ENCODE peak calls at places on chromosomes 11 and 22, in nine cellular contexts. R, T, G, A, M, V, I, B and E are unnamed samples.

GRCh38 chr11:93330446-93330984 is at the start of gene DEUP1:
- DNase-seq in R (peak), T (no peak), G (peak), A (no peak), M (peak), V (no peak), I (peak), B (peak), E (peak)

GRCh38 chr11:31236052-31236652 is 133.4 kb downstream of the DCDC1 start:
- DNase-seq in R (no peak), T (no peak), G (no peak), A (peak), M (no peak), V (no peak), I (no peak), B (no peak), E (no peak)

GRCh38 chr11:9461068-9461759 is 402 bp downstream of the ZNF143 start:
- DNase-seq in R (peak), T (peak), G (peak), A (peak), M (peak), V (peak), I (peak), B (peak), E (peak)

GRCh38 chr11:11416917-11417316 is 63.9 kb upstream of the CSNK2A3 start:
- DNase-seq in R (no peak), T (peak), G (no peak), A (peak), M (no peak), V (no peak), I (no peak), B (no peak), E (no peak)

GRCh38 chr22:41902016-41902415 is 12.9 kb downstream of the SHISA8 start:
- DNase-seq in R (no peak), T (no peak), G (no peak), A (no peak), M (no peak), V (no peak), I (no peak), B (peak), E (no peak)

GRCh38 chr11:37770145-37770544 is 1172.1 kb upstream of the RAG2 start:
- DNase-seq in R (no peak), T (peak), G (no peak), A (peak), M (no peak), V (no peak), I (no peak), B (no peak), E (no peak)

GRCh38 chr11:8250446-8250845 is 13.2 kb downstream of the LMO1 start:
- DNase-seq in R (no peak), T (no peak), G (peak), A (no peak), M (peak), V (no peak), I (no peak), B (peak), E (no peak)

GRCh38 chr11:117687776-117688175 is 109.2 kb downstream of the DSCAML1 start:
- DNase-seq in R (no peak), T (no peak), G (no peak), A (no peak), M (no peak), V (no peak), I (no peak), B (no peak), E (no peak)

GRCh38 chr11:66069715-66070603 is at the start of gene PACS1:
- DNase-seq in R (peak), T (peak), G (peak), A (peak), M (peak), V (peak), I (peak), B (peak), E (peak)

GRCh38 chr11:96332236-96332761 is 10.7 kb downstream of the MAML2 start:
- DNase-seq in R (no peak), T (no peak), G (no peak), A (no peak), M (no peak), V (no peak), I (no peak), B (no peak), E (no peak)

GRCh38 chr11:96331556-96332168 is 11.3 kb downstream of the MAML2 start:
- DNase-seq in R (no peak), T (no peak), G (peak), A (no peak), M (no peak), V (no peak), I (no peak), B (no peak), E (peak)

GRCh38 chr11:96335389-96335788 is 7.6 kb downstream of the MAML2 start:
- DNase-seq in R (no peak), T (peak), G (no peak), A (no peak), M (no peak), V (no peak), I (no peak), B (no peak), E (no peak)

GRCh38 chr11:96334219-96334618 is 8.8 kb downstream of the MAML2 start:
- DNase-seq in R (no peak), T (no peak), G (no peak), A (no peak), M (no peak), V (no peak), I (no peak), B (no peak), E (no peak)

DNA sequence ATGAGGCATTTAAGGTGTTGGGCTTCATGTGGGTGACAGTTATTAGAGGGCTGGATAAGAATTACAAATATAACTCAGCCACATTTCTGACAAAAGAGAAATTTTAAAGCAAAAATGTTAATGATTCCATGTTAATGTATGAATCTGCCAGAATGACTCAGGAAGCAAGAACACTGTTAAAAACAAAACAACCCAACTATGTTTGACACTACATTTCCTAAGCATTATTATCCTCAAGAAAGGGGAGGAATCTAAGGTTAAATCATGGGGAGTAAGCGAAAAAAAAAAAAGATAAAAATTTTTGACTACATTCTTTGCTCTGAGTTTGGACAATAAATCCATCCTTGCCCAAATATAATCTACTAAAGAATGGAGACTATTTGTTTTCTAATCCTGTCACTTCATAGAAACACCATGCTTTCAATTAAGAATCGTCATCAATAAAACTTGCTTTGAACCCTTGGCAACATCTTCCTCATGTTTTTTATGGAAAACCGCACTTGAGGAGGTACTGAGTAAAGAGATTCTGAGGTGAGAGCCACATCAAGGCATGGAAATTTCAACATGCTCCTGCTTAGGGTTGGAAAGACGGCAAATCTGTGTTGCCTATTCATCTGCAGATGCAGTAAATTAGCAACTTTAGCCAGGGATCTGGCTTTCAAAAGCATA is 9.8 kb downstream of the MAML2 start:
- DNase-seq in R (no peak), T (no peak), G (no peak), A (no peak), M (no peak), V (no peak), I (no peak), B (no peak), E (no peak)
- H3K4me3 ChIP-seq in R (no peak), T (no peak), G (no peak), A (no peak), M (no peak), V (no peak), I (no peak), B (no peak), E (no peak)

DNA sequence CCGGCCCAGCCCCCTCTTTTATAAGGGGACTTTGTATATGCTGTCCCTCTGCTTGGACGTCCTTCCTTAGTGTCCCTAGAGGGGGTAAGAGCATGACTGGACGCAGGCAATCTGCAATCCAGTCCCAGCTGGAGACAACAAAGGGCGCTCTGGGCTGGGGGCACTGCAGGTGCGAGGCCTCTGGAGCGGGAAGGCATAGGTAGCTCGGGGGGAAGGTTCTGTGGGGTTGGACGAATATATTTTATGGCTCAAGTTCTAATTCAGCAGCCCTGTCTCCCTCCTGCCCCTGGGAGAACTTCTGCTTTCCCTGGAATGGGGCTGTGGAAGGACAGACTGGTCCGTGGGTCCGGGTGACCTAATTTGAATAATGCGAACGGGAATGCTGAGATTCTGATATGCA is 40.0 kb downstream of the KCNJ4 start:
- DNase-seq in R (no peak), T (no peak), G (peak), A (no peak), M (peak), V (peak), I (peak), B (peak), E (no peak)
- TF ChIP-seq CTCF in R (no peak), T (no peak), G (no peak), A (no peak), M (no peak), V (no peak), I (no peak), B (no peak), E (no peak)

DNA sequence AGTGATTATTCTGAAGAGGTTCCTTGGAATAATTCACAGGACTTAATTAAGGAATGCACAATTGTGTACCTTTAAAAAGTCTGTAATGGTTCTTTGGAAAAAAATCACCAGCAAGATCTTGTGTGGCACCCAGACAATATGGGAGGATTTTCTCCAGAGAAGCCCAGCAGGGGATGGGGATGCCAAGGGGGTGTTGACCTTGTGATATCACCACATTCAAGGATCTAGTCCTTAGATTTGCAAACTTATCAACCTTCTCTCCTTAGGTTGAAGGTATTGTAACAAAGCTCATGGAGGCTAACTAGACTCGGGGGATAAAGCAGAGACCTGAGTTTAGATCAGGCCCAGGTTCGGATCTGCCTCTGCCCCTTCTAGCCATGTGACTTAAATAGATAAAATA is 113.2 kb downstream of the SPON1 start:
- DNase-seq in R (no peak), T (no peak), G (no peak), A (no peak), M (no peak), V (no peak), I (no peak), B (no peak), E (no peak)
- H3K4me3 ChIP-seq in R (no peak), T (no peak), G (no peak), A (no peak), M (no peak), V (no peak), I (no peak), B (no peak), E (no peak)

DNA sequence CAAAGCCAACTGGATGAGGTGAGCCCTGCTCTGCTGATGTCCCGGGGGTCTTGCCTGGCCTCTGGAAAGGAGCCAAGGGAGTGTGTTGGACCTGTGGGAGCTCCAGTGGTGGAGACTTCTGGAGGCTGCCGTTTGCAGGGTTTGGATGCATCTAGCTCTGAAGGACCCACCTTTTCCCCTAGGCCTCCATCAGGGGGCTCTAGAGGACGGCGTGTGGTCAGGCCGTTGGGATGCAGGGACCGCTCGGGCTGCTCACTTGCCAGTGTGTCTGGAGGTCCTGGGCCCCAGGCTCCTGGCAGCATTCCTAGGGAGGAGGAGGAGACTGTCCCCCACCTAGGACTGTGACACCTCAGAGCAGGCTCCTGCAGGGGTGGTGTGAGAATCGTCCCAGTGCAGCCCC is 58.3 kb downstream of the PRDM11 start:
- DNase-seq in R (no peak), T (no peak), G (no peak), A (peak), M (no peak), V (no peak), I (peak), B (no peak), E (no peak)
- TF ChIP-seq CTCF in R (no peak), T (no peak), G (no peak), A (peak), M (no peak), V (no peak), I (no peak), B (no peak), E (no peak)

GRCh38 chr11:47187723-47188122 is 1.5 kb upstream of the PACSIN3 start:
- DNase-seq in R (no peak), T (no peak), G (no peak), A (no peak), M (no peak), V (no peak), I (no peak), B (no peak), E (no peak)
- H3K4me3 ChIP-seq in R (no peak), T (peak), G (peak), A (peak), M (peak), V (peak), I (peak), B (peak), E (no peak)

GRCh38 chr11:102305352-102306047 is 11.8 kb upstream of the BIRC3 start:
- DNase-seq in R (no peak), T (no peak), G (no peak), A (no peak), M (no peak), V (no peak), I (no peak), B (no peak), E (no peak)

GRCh38 chr11:102309621-102310541 is 7.4 kb upstream of the BIRC3 start:
- DNase-seq in R (no peak), T (no peak), G (no peak), A (no peak), M (no peak), V (no peak), I (no peak), B (no peak), E (no peak)

GRCh38 chr11:102306817-102307814 is 10.2 kb upstream of the BIRC3 start:
- DNase-seq in R (no peak), T (no peak), G (no peak), A (no peak), M (no peak), V (no peak), I (no peak), B (no peak), E (no peak)

GRCh38 chr11:102304686-102305085 is 12.6 kb upstream of the BIRC3 start:
- DNase-seq in R (no peak), T (no peak), G (no peak), A (no peak), M (no peak), V (no peak), I (no peak), B (no peak), E (no peak)

DNA sequence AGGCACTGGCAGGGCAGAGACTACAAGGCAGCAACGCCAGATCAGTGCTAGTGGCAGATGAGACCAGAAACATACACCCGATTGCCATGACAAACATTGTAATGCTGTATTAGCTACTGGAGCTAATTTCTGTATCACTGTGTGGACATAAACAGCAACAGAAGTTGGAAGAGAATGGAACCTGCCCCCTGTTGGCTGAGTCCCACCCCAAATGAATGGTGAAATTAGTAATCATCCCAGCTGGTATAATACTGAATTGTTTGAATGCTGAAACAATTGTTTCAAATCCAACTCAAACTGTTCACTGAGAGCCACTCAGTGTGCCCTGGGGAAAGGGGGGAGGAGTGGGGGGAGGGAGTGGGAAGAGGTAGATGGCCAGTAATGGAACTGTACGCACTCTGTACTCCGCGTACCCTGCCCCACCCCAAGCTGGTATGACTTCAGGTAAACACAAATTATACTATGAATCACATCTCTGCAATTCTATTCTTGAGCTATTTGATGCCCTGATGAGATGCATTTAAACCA is 11.2 kb upstream of the BIRC3 start:
- DNase-seq in R (peak), T (no peak), G (peak), A (no peak), M (peak), V (no peak), I (no peak), B (no peak), E (no peak)
- TF ChIP-seq CTCF in R (no peak), T (no peak), G (no peak), A (no peak), M (no peak), V (no peak), I (no peak), B (no peak), E (no peak)

GRCh38 chr11:88354909-88355308 is 17.4 kb upstream of the CTSC start:
- DNase-seq in R (no peak), T (no peak), G (no peak), A (no peak), M (no peak), V (no peak), I (no peak), B (no peak), E (peak)
- H3K4me3 ChIP-seq in R (no peak), T (no peak), G (no peak), A (no peak), M (no peak), V (no peak), I (no peak), B (no peak), E (no peak)